ENCODE peak calls at places on chromosomes 2 and 18, in ten cellular contexts. Y, M, S, N, I, Q, F, E, O and R are unnamed samples.

GRCh38 chr2:150802648-150803047 is 315.2 kb upstream of the RND3 start:
- DNase-seq in Y (no peak), M (peak), S (no peak), N (no peak), I (no peak), Q (no peak), F (no peak), E (no peak), O (no peak), R (no peak)

GRCh38 chr2:3575534-3576324 is 669 bp downstream of the RPS7 start:
- DNase-seq in Y (no peak), M (no peak), S (no peak), N (no peak), I (peak), Q (no peak), F (peak), E (no peak), O (peak), R (peak)

GRCh38 chr2:160429248-160430000 is 64.2 kb downstream of the RBMS1 start:
- DNase-seq in Y (no peak), M (peak), S (no peak), N (no peak), I (peak), Q (no peak), F (no peak), E (no peak), O (peak), R (no peak)

GRCh38 chr2:157182834-157183396 is 74.6 kb upstream of the GALNT5 start:
- DNase-seq in Y (no peak), M (peak), S (no peak), N (no peak), I (no peak), Q (no peak), F (no peak), E (no peak), O (peak), R (no peak)

GRCh38 chr2:115075800-115076199 is 633.4 kb downstream of the DPP10 start:
- DNase-seq in Y (no peak), M (no peak), S (no peak), N (no peak), I (no peak), Q (no peak), F (no peak), E (no peak), O (no peak), R (no peak)

GRCh38 chr2:168920504-168921157 is 19.5 kb downstream of the G6PC2 start:
- DNase-seq in Y (no peak), M (peak), S (no peak), N (no peak), I (peak), Q (no peak), F (no peak), E (no peak), O (peak), R (no peak)

GRCh38 chr2:130797493-130798435 is 39.0 kb upstream of the ARHGEF4 start:
- DNase-seq in Y (peak), M (peak), S (peak), N (peak), I (peak), Q (peak), F (peak), E (peak), O (peak), R (peak)

GRCh38 chr18:7830468-7830867 is 263.4 kb downstream of the PTPRM start:
- DNase-seq in Y (no peak), M (no peak), S (no peak), N (no peak), I (no peak), Q (no peak), F (no peak), E (no peak), O (peak), R (no peak)

GRCh38 chr18:24208270-24209035 is 69.6 kb downstream of the CABYR start:
- DNase-seq in Y (no peak), M (no peak), S (no peak), N (no peak), I (no peak), Q (no peak), F (no peak), E (no peak), O (no peak), R (no peak)

DNA sequence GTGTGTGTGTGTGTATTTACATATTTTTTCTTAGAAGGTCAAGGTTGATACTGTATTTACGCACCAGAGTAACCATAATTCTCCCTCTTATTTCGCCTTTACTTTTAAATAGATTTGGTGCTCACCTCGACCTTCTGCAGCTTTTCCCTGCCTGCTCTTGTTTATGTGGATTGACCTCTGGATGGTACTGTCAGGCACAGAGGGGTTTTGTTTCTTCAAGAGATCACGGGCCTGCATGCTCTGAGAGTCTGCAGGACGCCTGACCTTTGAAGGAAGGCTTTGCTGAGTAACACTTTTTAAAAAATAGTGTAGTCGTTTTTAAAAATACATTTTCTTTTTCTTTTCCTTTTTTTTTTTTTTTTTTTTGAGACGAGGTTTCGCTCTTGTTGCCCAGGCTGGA is 18.1 kb upstream of the EFHD1 start:
- DNase-seq in Y (no peak), M (no peak), S (no peak), N (no peak), I (no peak), Q (no peak), F (no peak), E (no peak), O (no peak), R (no peak)
- TF ChIP-seq CTCF in Y (no peak), M (no peak), S (no peak), N (no peak), I (no peak), Q (no peak), F (no peak), E (no peak), O (no peak), R (no peak)

DNA sequence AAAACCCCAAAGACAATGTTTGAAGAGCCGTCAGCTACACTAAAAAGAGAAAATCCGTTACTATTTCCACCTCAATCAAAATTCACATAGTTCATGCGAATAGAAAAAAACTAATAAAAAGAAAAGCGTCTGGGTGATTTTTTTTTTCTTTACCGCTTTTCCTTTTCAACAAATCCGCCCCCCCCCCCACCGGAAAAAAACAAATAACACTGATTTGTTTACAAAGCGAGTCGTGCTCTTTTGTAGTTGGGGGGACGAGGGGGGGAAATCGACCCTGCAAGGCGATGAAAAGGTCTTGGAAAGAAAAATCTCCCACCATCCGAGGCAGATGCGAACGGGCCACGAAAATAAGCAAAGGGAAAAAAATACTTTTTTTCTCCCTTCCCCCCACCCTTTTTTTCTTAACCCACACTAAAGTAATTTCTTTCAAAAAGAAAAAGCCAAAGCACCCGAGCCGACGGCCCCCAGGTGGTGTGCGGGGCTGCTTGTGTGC is 640 bp downstream of the ZNF521 start:
- DNase-seq in Y (no peak), M (peak), S (peak), N (no peak), I (no peak), Q (no peak), F (no peak), E (no peak), O (no peak), R (no peak)
- TF ChIP-seq CTCF in Y (no peak), M (no peak), S (no peak), N (no peak), I (no peak), Q (no peak), F (no peak), E (no peak), O (no peak), R (no peak)

GRCh38 chr18:43661570-43661969 is 384.3 kb upstream of the SYT4 start:
- DNase-seq in Y (no peak), M (peak), S (no peak), N (no peak), I (peak), Q (no peak), F (no peak), E (no peak), O (peak), R (no peak)
- TF ChIP-seq CTCF in Y (no peak), M (peak), S (peak), N (no peak), I (peak), Q (peak), F (peak), E (no peak), O (no peak), R (peak)

GRCh38 chr2:172698041-172698863 is 37.4 kb upstream of the RAPGEF4 start:
- DNase-seq in Y (no peak), M (peak), S (no peak), N (no peak), I (peak), Q (no peak), F (no peak), E (no peak), O (peak), R (no peak)

GRCh38 chr2:172693529-172694185 is 42.0 kb upstream of the RAPGEF4 start:
- DNase-seq in Y (no peak), M (peak), S (no peak), N (no peak), I (no peak), Q (no peak), F (no peak), E (no peak), O (no peak), R (no peak)

DNA sequence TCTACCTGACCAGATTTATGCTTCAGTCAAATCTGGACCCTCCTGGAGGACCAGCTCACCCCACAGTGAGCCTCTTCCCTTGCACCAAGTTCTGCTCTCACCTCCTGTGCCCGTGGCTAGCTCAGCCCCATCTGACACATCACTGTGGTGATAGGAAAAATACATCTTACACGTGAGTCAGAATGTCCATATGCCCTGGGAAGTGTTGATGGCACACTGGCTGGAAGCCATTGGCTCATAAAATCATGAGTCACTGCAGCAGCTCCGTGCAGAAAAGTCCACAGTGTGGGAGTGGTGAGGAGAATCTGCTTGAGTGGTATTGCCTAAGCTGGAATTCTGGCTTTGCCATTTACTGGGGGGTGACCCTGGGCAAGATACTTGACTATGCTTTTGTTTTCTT is 42.6 kb upstream of the RAPGEF4 start:
- DNase-seq in Y (peak), M (peak), S (peak), N (no peak), I (peak), Q (no peak), F (no peak), E (no peak), O (peak), R (no peak)
- TF ChIP-seq CTCF in Y (no peak), M (no peak), S (no peak), N (no peak), I (no peak), Q (no peak), F (no peak), E (no peak), O (no peak), R (no peak)

GRCh38 chr2:73291461-73292315 is 1.7 kb downstream of the EGR4 start:
- DNase-seq in Y (no peak), M (no peak), S (no peak), N (no peak), I (no peak), Q (no peak), F (no peak), E (no peak), O (peak), R (no peak)
- TF ChIP-seq CTCF in Y (no peak), M (no peak), S (no peak), N (no peak), I (no peak), Q (no peak), F (no peak), E (no peak), O (no peak), R (peak)

DNA sequence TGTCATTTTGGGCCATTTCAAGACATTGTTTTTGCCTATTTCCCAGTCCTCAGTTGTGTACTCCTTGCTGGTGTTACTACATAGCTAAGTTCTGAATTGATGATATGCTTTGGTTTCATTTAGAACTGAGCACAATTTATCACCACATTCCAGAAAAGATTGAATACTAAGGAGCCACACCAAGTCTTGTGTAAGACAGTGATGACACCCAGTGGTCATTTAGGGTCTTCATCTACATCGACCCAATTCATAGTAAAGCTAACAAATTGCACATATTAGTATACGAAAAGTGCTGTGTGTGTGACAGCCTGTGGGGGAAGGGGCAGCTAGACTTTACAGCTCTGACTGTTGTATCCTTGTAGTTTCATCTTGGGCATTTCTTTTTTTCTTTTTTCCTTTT is 10.9 kb upstream of the DLX2 start:
- DNase-seq in Y (no peak), M (peak), S (no peak), N (no peak), I (no peak), Q (no peak), F (no peak), E (no peak), O (peak), R (no peak)
- TF ChIP-seq CTCF in Y (no peak), M (peak), S (peak), N (no peak), I (peak), Q (peak), F (no peak), E (no peak), O (peak), R (peak)

GRCh38 chr2:98802344-98802743 is 71.4 kb upstream of the MGAT4A start:
- DNase-seq in Y (no peak), M (no peak), S (no peak), N (no peak), I (no peak), Q (no peak), F (no peak), E (no peak), O (no peak), R (no peak)

GRCh38 chr2:98801930-98802329 is 71.0 kb upstream of the MGAT4A start:
- DNase-seq in Y (no peak), M (no peak), S (no peak), N (no peak), I (no peak), Q (no peak), F (no peak), E (no peak), O (no peak), R (no peak)

GRCh38 chr2:98805412-98806265 is 74.7 kb upstream of the MGAT4A start:
- DNase-seq in Y (no peak), M (peak), S (no peak), N (peak), I (peak), Q (no peak), F (no peak), E (no peak), O (no peak), R (no peak)

GRCh38 chr2:98804736-98805135 is 73.8 kb upstream of the MGAT4A start:
- DNase-seq in Y (no peak), M (no peak), S (no peak), N (no peak), I (no peak), Q (no peak), F (no peak), E (no peak), O (no peak), R (no peak)

DNA sequence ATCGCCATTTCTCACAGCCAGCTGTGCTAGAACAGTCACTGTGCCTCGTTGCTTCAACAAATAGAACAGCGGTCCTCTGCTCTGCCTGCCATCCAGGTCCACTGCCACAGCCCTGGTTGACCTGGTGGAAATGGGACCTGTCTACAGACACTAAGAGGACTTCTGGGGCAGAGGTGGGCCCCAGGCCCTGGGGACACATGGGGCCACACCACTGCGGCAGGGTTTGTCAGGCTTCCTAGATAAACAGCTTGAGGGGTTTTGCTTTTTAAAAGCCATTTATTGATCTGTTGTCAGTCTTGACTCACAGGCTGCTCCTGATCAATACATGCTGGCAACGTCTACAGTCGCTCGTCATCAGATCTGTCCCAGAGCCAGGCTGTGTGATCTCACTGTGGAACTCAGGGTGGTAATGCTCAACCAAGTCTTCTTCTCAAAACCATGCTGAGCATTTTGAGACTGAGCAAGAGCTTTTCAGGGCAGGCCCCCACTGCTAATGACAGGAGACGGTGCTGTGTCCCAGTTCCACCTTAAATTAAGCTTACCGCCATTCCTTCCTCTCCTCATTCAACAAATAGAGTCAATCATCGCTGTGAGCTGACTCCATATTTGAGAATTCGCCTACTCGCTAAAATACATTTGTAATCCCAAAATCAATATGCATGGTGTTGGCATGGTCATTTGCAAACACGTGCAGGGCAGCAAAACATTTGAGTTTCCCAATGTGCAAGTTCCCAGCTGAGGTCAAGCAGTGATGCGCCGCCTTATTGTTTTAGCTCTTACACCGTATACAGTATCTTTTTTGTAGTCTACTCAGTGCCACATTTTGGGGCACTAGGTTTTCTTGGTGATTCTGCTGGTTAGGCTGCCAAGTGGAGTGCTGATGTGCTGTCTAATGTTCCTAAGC is 73.1 kb upstream of the MGAT4A start:
- DNase-seq in Y (no peak), M (no peak), S (no peak), N (no peak), I (no peak), Q (no peak), F (no peak), E (no peak), O (no peak), R (no peak)
- TF ChIP-seq CTCF in Y (no peak), M (no peak), S (no peak), N (no peak), I (no peak), Q (no peak), F (no peak), E (no peak), O (no peak), R (no peak)

GRCh38 chr2:53861824-53862223 is 2.1 kb upstream of the GPR75 start:
- DNase-seq in Y (no peak), M (no peak), S (no peak), N (no peak), I (no peak), Q (no peak), F (no peak), E (no peak), O (no peak), R (no peak)

GRCh38 chr2:53867773-53868172 is 8.0 kb upstream of the GPR75 start:
- DNase-seq in Y (no peak), M (no peak), S (no peak), N (no peak), I (no peak), Q (no peak), F (no peak), E (no peak), O (no peak), R (no peak)

GRCh38 chr2:53863538-53864227 is 3.9 kb upstream of the GPR75 start:
- DNase-seq in Y (no peak), M (no peak), S (no peak), N (no peak), I (no peak), Q (no peak), F (no peak), E (no peak), O (no peak), R (no peak)

GRCh38 chr2:53867169-53867568 is 7.4 kb upstream of the GPR75 start:
- DNase-seq in Y (no peak), M (no peak), S (no peak), N (no peak), I (no peak), Q (peak), F (no peak), E (no peak), O (no peak), R (no peak)

DNA sequence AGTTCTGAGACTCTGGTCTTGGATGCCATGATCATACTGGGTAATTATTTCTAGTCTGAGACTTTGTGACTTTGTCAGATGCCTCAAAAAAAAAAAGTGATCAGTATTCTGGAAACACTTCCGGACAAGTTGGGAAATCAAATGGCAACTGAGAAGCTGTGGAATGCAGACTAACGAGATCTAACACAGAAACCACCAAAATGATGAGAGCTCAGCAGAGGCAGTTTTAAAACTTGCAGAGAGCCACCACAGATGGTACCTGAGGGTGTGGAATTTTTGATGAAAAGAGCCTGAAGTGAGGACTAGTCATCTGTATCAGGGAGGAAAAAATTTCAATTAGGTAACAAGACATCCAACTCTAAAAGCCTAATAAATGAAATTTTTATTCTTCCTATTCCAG is 5.5 kb upstream of the GPR75 start:
- DNase-seq in Y (no peak), M (no peak), S (no peak), N (peak), I (no peak), Q (no peak), F (no peak), E (no peak), O (no peak), R (no peak)
- TF ChIP-seq CTCF in Y (no peak), M (no peak), S (no peak), N (no peak), I (no peak), Q (no peak), F (no peak), E (no peak), O (no peak), R (no peak)

DNA sequence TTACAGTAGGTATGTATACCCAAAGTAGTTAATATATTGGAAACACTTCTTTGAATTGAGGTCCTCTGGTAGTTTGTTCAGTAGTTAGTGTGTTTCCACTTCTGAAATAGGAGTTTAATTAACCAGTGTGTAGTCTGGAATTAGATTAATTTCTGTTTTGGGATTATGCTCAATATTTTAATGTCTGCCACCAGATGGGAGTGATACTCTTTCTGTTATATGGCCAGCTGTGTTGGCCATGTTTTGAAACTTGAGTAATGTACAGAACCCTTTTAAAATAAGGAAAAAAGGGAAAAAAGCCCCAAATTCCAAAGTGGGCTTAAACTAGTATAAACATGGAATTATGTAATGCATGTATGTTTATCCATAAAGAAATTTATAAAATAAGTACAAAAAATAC is 147.7 kb downstream of the CTNNA2 start:
- DNase-seq in Y (no peak), M (no peak), S (no peak), N (no peak), I (no peak), Q (no peak), F (no peak), E (no peak), O (no peak), R (no peak)
- TF ChIP-seq CTCF in Y (no peak), M (no peak), S (no peak), N (no peak), I (no peak), Q (no peak), F (no peak), E (no peak), O (no peak), R (no peak)